ENCODE peak calls at places on chromosomes 6 and 20, in four cellular contexts. One of them, this sample, is unnamed. For H3K4me1, the result is how much of the 10 kb centered on the place peaks cover.

GRCh38 chr6:2103644-2104523 is 141.5 kb downstream of the GMDS start:
- DNase-seq in neural progenitor cell: no peak
- DNase-seq in SK-N-SH: peak
- DNase-seq in heart right ventricle: no peak
- DNase-seq in this sample: peak

GRCh38 chr6:32982084-32982701 is 13.8 kb downstream of the BRD2 start:
- DNase-seq in neural progenitor cell: no peak
- DNase-seq in SK-N-SH: no peak
- DNase-seq in heart right ventricle: no peak
- DNase-seq in this sample: peak

GRCh38 chr6:71123051-71123450 is 165.6 kb upstream of the OGFRL1 start:
- DNase-seq in neural progenitor cell: no peak
- DNase-seq in SK-N-SH: no peak
- DNase-seq in heart right ventricle: no peak
- DNase-seq in this sample: no peak

GRCh38 chr20:54123587-54124180 is 50.1 kb downstream of the CYP24A1 start:
- DNase-seq in neural progenitor cell: peak
- DNase-seq in SK-N-SH: no peak
- DNase-seq in heart right ventricle: no peak
- DNase-seq in this sample: peak

GRCh38 chr6:40169878-40170277 is 235.6 kb upstream of the MOCS1 start:
- DNase-seq in neural progenitor cell: no peak
- DNase-seq in SK-N-SH: no peak
- DNase-seq in heart right ventricle: no peak
- DNase-seq in this sample: no peak

GRCh38 chr20:32607727-32608663 is 22.9 kb upstream of the NOL4L start:
- DNase-seq in neural progenitor cell: no peak
- DNase-seq in SK-N-SH: peak
- DNase-seq in heart right ventricle: no peak
- DNase-seq in this sample: no peak

GRCh38 chr20:23928788-23929187 is 49.2 kb upstream of the CST5 start:
- DNase-seq in neural progenitor cell: no peak
- DNase-seq in SK-N-SH: no peak
- DNase-seq in heart right ventricle: no peak
- DNase-seq in this sample: peak

GRCh38 chr6:40343318-40343886 is 243.8 kb downstream of the LRFN2 start:
- DNase-seq in neural progenitor cell: no peak
- DNase-seq in SK-N-SH: peak
- DNase-seq in heart right ventricle: no peak
- DNase-seq in this sample: no peak

GRCh38 chr6:36442671-36443497 is at the start of the genes KCTD20 and PXT1:
- DNase-seq in neural progenitor cell: peak
- DNase-seq in SK-N-SH: peak
- DNase-seq in heart right ventricle: peak
- DNase-seq in this sample: peak

GRCh38 chr6:10801224-10801848 is 37.0 kb downstream of the MAK start:
- DNase-seq in neural progenitor cell: peak
- DNase-seq in SK-N-SH: peak
- DNase-seq in heart right ventricle: peak
- DNase-seq in this sample: peak

GRCh38 chr6:21949211-21949801 is 347.5 kb downstream of the PRL start:
- DNase-seq in neural progenitor cell: no peak
- DNase-seq in SK-N-SH: no peak
- DNase-seq in heart right ventricle: no peak
- DNase-seq in this sample: no peak

GRCh38 chr6:145015739-145016558 is 719.4 kb downstream of the EPM2A start:
- DNase-seq in neural progenitor cell: no peak
- DNase-seq in SK-N-SH: no peak
- DNase-seq in heart right ventricle: no peak
- DNase-seq in this sample: peak

GRCh38 chr20:35992713-35993335 is 24.4 kb downstream of the CNBD2 start:
- DNase-seq in neural progenitor cell: peak
- DNase-seq in SK-N-SH: peak
- DNase-seq in heart right ventricle: peak
- DNase-seq in this sample: peak

GRCh38 chr6:10621227-10621626 is 73.2 kb downstream of the C6orf52 start:
- DNase-seq in neural progenitor cell: no peak
- DNase-seq in SK-N-SH: no peak
- DNase-seq in heart right ventricle: no peak
- DNase-seq in this sample: no peak

GRCh38 chr6:64357430-64357829 is 721.8 kb downstream of the PHF3 start:
- DNase-seq in neural progenitor cell: no peak
- DNase-seq in SK-N-SH: no peak
- DNase-seq in heart right ventricle: no peak
- DNase-seq in this sample: no peak

GRCh38 chr20:18004389-18005031 is 35.7 kb downstream of the MGME1 start:
- DNase-seq in neural progenitor cell: no peak
- DNase-seq in SK-N-SH: no peak
- DNase-seq in heart right ventricle: no peak
- DNase-seq in this sample: no peak

GRCh38 chr6:56047931-56048520 is 172.6 kb upstream of the BMP5 start:
- DNase-seq in neural progenitor cell: no peak
- DNase-seq in SK-N-SH: no peak
- DNase-seq in heart right ventricle: no peak
- DNase-seq in this sample: no peak

GRCh38 chr20:44014807-44015732 is 100.4 kb downstream of the TOX2 start:
- DNase-seq in neural progenitor cell: no peak
- DNase-seq in SK-N-SH: peak
- DNase-seq in heart right ventricle: no peak
- DNase-seq in this sample: no peak

GRCh38 chr6:157157228-157157627 is 166.1 kb downstream of the TMEM242 start:
- DNase-seq in neural progenitor cell: no peak
- DNase-seq in SK-N-SH: no peak
- DNase-seq in heart right ventricle: no peak
- DNase-seq in this sample: no peak

GRCh38 chr6:154246723-154247118 is 109.9 kb downstream of the IPCEF1 start:
- DNase-seq in neural progenitor cell: no peak
- DNase-seq in SK-N-SH: no peak
- DNase-seq in heart right ventricle: no peak
- DNase-seq in this sample: no peak

GRCh38 chr6:148085651-148086321 is 256.9 kb upstream of the SASH1 start:
- DNase-seq in neural progenitor cell: no peak
- DNase-seq in SK-N-SH: no peak
- DNase-seq in heart right ventricle: no peak
- DNase-seq in this sample: no peak

DNA sequence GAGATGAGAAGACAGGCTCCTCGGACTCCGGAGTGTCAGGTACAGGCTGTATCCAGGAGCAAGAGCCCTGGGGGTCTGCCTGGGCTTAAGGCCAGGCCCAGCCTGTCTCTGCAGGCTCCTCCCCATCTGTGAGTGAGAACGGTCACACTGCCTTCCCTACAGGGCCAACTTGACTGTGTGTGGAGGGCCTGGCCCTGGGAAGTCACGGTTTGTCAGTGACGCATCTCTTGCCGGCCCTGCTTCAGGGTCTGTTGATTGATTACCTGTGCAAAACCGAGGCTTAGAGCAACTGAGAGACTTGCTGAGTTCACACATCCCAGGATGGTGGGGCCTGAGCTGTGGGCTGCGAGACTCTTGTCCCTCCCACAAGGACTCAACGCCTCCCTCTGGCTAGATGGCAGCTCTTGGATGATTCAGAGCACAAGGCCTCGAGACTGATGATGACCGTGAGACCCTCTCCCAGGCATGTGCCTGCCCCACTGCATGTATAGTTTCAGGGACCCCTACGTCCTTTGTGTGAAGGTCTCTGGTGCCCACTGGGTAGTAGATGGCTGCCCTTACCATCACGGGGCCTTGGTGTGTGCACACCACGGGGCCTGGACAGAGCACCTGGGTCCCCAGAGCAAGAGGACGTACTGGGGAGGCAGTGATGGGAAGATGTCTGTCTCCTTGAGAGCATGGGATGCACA is 6.0 kb downstream of the RBM38 start:
- DNase-seq in neural progenitor cell: no peak
- DNase-seq in SK-N-SH: no peak
- DNase-seq in heart right ventricle: no peak
- DNase-seq in this sample: no peak
- H3K4me1 ChIP-seq in neural progenitor cell: under half
- H3K4me1 ChIP-seq in SK-N-SH: under half
- H3K4me1 ChIP-seq in heart right ventricle: half or more
- H3K4me1 ChIP-seq in this sample: under half

GRCh38 chr6:158649289-158650143 is at the start of gene SYTL3:
- DNase-seq in neural progenitor cell: no peak
- DNase-seq in SK-N-SH: no peak
- DNase-seq in heart right ventricle: peak
- DNase-seq in this sample: no peak
- H3K4me1 ChIP-seq in neural progenitor cell: under half
- H3K4me1 ChIP-seq in SK-N-SH: under half
- H3K4me1 ChIP-seq in heart right ventricle: under half
- H3K4me1 ChIP-seq in this sample: under half

GRCh38 chr6:111767752-111768430 is 105.4 kb downstream of the FYN start:
- DNase-seq in neural progenitor cell: no peak
- DNase-seq in SK-N-SH: no peak
- DNase-seq in heart right ventricle: no peak
- DNase-seq in this sample: no peak

GRCh38 chr6:111768431-111768770 is 104.9 kb downstream of the FYN start:
- DNase-seq in neural progenitor cell: no peak
- DNase-seq in SK-N-SH: no peak
- DNase-seq in heart right ventricle: no peak
- DNase-seq in this sample: no peak

GRCh38 chr6:111766524-111766857 is 106.8 kb downstream of the FYN start:
- DNase-seq in neural progenitor cell: no peak
- DNase-seq in SK-N-SH: no peak
- DNase-seq in heart right ventricle: no peak
- DNase-seq in this sample: no peak

GRCh38 chr6:111764238-111765182 is 108.7 kb downstream of the FYN start:
- DNase-seq in neural progenitor cell: peak
- DNase-seq in SK-N-SH: no peak
- DNase-seq in heart right ventricle: no peak
- DNase-seq in this sample: no peak

GRCh38 chr6:111765681-111766523 is 107.3 kb downstream of the FYN start:
- DNase-seq in neural progenitor cell: no peak
- DNase-seq in SK-N-SH: no peak
- DNase-seq in heart right ventricle: no peak
- DNase-seq in this sample: no peak
- H3K4me1 ChIP-seq in neural progenitor cell: under half
- H3K4me1 ChIP-seq in SK-N-SH: under half
- H3K4me1 ChIP-seq in heart right ventricle: half or more
- H3K4me1 ChIP-seq in this sample: under half

GRCh38 chr6:3811191-3811590 is 38.0 kb upstream of the FAM50B start:
- DNase-seq in neural progenitor cell: no peak
- DNase-seq in SK-N-SH: no peak
- DNase-seq in heart right ventricle: no peak
- DNase-seq in this sample: no peak

GRCh38 chr6:3809982-3810381 is 39.2 kb upstream of the FAM50B start:
- DNase-seq in neural progenitor cell: no peak
- DNase-seq in SK-N-SH: no peak
- DNase-seq in heart right ventricle: no peak
- DNase-seq in this sample: no peak

GRCh38 chr6:3809515-3809891 is 39.7 kb upstream of the FAM50B start:
- DNase-seq in neural progenitor cell: no peak
- DNase-seq in SK-N-SH: no peak
- DNase-seq in heart right ventricle: no peak
- DNase-seq in this sample: no peak

GRCh38 chr6:3808189-3808588 is 41.0 kb upstream of the FAM50B start:
- DNase-seq in neural progenitor cell: no peak
- DNase-seq in SK-N-SH: no peak
- DNase-seq in heart right ventricle: no peak
- DNase-seq in this sample: peak

DNA sequence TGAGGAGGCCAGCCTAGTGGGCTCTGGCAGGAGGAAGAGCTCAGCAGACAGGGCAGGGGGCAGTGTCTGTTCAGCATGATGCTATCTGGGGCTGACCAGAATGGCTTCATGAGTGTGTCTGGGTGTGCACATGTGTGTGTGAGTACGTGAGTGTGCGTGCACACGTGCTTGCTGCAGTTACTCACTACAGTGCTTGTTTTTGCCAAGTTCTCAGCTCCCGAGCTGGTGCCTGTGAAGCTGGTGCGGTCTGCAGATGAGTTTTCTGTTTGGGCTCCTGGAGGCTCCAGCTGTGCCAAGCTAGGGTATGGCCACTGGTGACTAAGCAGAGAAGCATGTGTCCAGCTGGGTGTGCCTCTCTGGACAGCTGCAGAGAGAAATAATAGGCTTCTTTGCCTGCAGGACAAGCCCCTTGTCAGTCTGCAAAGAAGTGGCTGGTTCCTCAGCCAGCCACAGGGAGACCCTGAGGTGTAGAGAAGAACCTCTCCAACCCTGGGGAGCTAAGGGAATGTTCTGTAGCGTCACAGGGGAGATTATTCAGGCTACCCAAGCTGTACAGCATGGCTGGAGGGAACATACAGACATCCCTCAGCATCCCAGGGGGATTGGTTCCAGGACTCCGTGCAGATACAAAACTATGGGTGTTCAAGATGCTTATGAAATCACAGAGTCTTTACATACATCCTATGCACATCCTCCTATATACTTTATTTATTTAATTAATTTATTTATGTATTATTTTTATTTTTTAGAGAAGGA is 40.2 kb upstream of the FAM50B start:
- DNase-seq in neural progenitor cell: no peak
- DNase-seq in SK-N-SH: no peak
- DNase-seq in heart right ventricle: no peak
- DNase-seq in this sample: peak
- H3K4me1 ChIP-seq in neural progenitor cell: under half
- H3K4me1 ChIP-seq in SK-N-SH: under half
- H3K4me1 ChIP-seq in heart right ventricle: under half
- H3K4me1 ChIP-seq in this sample: half or more

DNA sequence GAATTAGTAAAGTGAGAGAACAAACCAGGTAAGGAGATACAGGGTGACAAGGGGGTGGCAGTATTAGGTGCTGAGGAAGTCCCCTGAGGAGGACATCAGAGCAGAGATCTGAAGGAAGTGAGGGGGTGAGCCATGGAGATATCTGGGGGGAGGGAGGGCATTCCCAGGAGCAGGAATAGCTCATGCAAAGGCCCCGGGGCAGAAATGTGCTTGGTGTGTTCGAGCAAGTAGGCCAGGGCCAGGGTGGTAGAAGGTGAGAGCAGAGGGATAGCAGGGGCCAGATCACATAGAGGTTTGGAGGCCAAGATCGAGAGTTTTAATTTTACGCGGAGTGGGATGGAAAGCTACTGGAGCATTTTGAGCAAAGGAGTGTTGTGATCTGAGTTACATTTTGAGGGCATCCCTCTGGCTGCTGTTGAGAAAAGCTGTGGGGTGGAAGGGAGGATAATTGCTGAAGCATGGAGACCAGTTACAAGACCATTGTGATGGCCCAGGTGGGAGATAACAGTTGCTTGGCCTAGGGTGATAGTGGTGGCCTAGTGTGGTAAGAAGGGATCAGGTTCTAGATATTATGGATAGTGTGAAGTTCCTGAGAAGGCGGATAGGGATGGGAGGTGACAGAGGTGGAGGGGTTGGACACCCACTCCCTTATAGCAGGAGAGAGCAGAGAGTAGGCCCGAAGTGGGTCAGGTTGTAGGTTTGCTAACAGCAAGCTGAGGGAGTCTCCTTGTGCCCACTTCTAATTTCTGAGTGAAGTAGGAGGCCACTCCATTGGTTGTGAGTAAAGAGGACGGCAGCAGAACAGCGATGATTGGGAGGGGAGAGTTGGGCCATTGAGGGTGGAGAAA is 10.2 kb downstream of the ARFGEF2 start:
- DNase-seq in neural progenitor cell: no peak
- DNase-seq in SK-N-SH: no peak
- DNase-seq in heart right ventricle: no peak
- DNase-seq in this sample: no peak
- H3K4me1 ChIP-seq in neural progenitor cell: under half
- H3K4me1 ChIP-seq in SK-N-SH: under half
- H3K4me1 ChIP-seq in heart right ventricle: half or more
- H3K4me1 ChIP-seq in this sample: under half

GRCh38 chr20:51451484-51451883 is 91.0 kb downstream of the NFATC2 start:
- DNase-seq in neural progenitor cell: no peak
- DNase-seq in SK-N-SH: no peak
- DNase-seq in heart right ventricle: no peak
- DNase-seq in this sample: no peak
- H3K4me1 ChIP-seq in neural progenitor cell: under half
- H3K4me1 ChIP-seq in SK-N-SH: under half
- H3K4me1 ChIP-seq in heart right ventricle: under half
- H3K4me1 ChIP-seq in this sample: under half

This sample was measured in PC-3.